ENCODE peak calls at places on chromosomes 13 and 19, in nine cellular contexts. I is heart left ventricle; K is cardiac fibroblast; T is hepatocyte; A is WERI-Rb-1; D is RWPE1; J is GM13976; S is A549; L is CD4-positive, alpha-beta T cell. M is an unnamed sample.
A peak's percentile ranks its signal among the peaks of the same experiment; 100 is the strongest.

GRCh38 chr19:5425260-5425659 is 30.0 kb upstream of the ZNRF4 start:
- DNase-seq in I (no peak), K (no peak), T (no peak), A (no peak), D (no peak), J (no peak), S (no peak), L (no peak), M (no peak)

GRCh38 chr19:45539460-45539859 is 32.2 kb downstream of the VASP start:
- DNase-seq in I (no peak), K (peak; percentile 29), T (no peak), A (no peak), D (no peak), J (no peak), S (no peak), L (no peak), M (no peak)

GRCh38 chr13:96858133-96858826 is 136.0 kb downstream of the OXGR1 start:
- DNase-seq in I (no peak), K (no peak), T (no peak), A (no peak), D (no peak), J (no peak), S (no peak), L (no peak), M (no peak)

GRCh38 chr19:44684892-44685847 is 13.8 kb upstream of the CEACAM16 start:
- DNase-seq in I (no peak), K (peak; percentile 90), T (peak; percentile 72), A (peak; percentile 78), D (peak; percentile 47), J (no peak), S (peak; percentile 99), L (no peak), M (no peak)

GRCh38 chr13:76009491-76009890 is 373.4 kb downstream of the LMO7 start:
- DNase-seq in I (no peak), K (peak; percentile 48), T (no peak), A (no peak), D (no peak), J (no peak), S (peak; percentile 75), L (no peak), M (no peak)

GRCh38 chr13:68319384-68319783 is 1089.2 kb upstream of the PCDH9 start:
- DNase-seq in I (no peak), K (no peak), T (no peak), A (no peak), D (no peak), J (no peak), S (no peak), L (no peak), M (no peak)

GRCh38 chr13:63948045-63948444 is 2532.4 kb upstream of the PCDH20 start:
- DNase-seq in I (no peak), K (peak; percentile 29), T (no peak), A (no peak), D (no peak), J (no peak), S (peak; percentile 4), L (no peak), M (no peak)

GRCh38 chr19:57351867-57352266 is 796 bp downstream of the ZNF304 start:
- DNase-seq in I (no peak), K (peak; percentile 26), T (peak; percentile 13), A (no peak), D (no peak), J (peak; percentile 23), S (no peak), L (no peak), M (no peak)

GRCh38 chr13:66657165-66657895 is 572.8 kb downstream of the PCDH9 start:
- DNase-seq in I (peak; percentile 58), K (peak; percentile 100), T (peak; percentile 50), A (no peak), D (peak; percentile 73), J (no peak), S (peak; percentile 98), L (no peak), M (no peak)

GRCh38 chr13:84847107-84847506 is 952.1 kb downstream of the SLITRK6 start:
- DNase-seq in I (no peak), K (no peak), T (no peak), A (no peak), D (no peak), J (no peak), S (no peak), L (no peak), M (no peak)

GRCh38 chr19:31180907-31181306 is 168.3 kb downstream of the TSHZ3 start:
- DNase-seq in I (no peak), K (no peak), T (no peak), A (no peak), D (no peak), J (no peak), S (no peak), L (no peak), M (no peak)

GRCh38 chr13:30872685-30873443 is 33.2 kb upstream of the MEDAG start:
- DNase-seq in I (peak; percentile 49), K (peak; percentile 83), T (peak; percentile 81), A (no peak), D (no peak), J (no peak), S (no peak), L (no peak), M (no peak)

GRCh38 chr19:6087074-6087506 is 23.2 kb downstream of the RFX2 start:
- DNase-seq in I (peak; percentile 41), K (no peak), T (peak; percentile 61), A (peak; percentile 62), D (no peak), J (peak; percentile 68), S (no peak), L (no peak), M (no peak)

GRCh38 chr19:42024622-42025111 is 30.6 kb upstream of the ATP1A3 start:
- DNase-seq in I (peak; percentile 85), K (peak; percentile 8), T (peak; percentile 54), A (no peak), D (no peak), J (no peak), S (no peak), L (no peak), M (no peak)

GRCh38 chr19:58252102-58252685 is 23.5 kb downstream of the ZNF544 start:
- DNase-seq in I (no peak), K (peak; percentile 18), T (no peak), A (no peak), D (no peak), J (no peak), S (peak; percentile 67), L (no peak), M (no peak)

GRCh38 chr13:97385146-97385545 is 48.8 kb upstream of the RAP2A start:
- DNase-seq in I (no peak), K (no peak), T (no peak), A (no peak), D (no peak), J (no peak), S (no peak), L (no peak), M (no peak)

GRCh38 chr13:79060216-79060615 is 345.8 kb downstream of the RBM26 start:
- DNase-seq in I (no peak), K (no peak), T (no peak), A (no peak), D (no peak), J (no peak), S (no peak), L (no peak), M (no peak)

GRCh38 chr13:99043700-99044300 is 65.9 kb upstream of the DOCK9 start:
- DNase-seq in I (no peak), K (no peak), T (no peak), A (no peak), D (no peak), J (no peak), S (no peak), L (no peak), M (no peak)
- TF ChIP-seq CTCF in I (no peak), K (no peak), T (no peak), A (no peak), D (no peak), J (no peak), S (no peak), L (no peak), M (no peak)

GRCh38 chr19:16325161-16325527 is 518 bp downstream of the KLF2 start:
- DNase-seq in I (peak; percentile 70), K (no peak), T (peak; percentile 66), A (peak; percentile 55), D (no peak), J (peak; percentile 54), S (peak; percentile 41), L (no peak), M (peak; percentile 62)
- TF ChIP-seq CTCF in I (no peak), K (no peak), T (no peak), A (peak; percentile 8), D (peak; percentile 39), J (no peak), S (no peak), L (no peak), M (no peak)

DNA sequence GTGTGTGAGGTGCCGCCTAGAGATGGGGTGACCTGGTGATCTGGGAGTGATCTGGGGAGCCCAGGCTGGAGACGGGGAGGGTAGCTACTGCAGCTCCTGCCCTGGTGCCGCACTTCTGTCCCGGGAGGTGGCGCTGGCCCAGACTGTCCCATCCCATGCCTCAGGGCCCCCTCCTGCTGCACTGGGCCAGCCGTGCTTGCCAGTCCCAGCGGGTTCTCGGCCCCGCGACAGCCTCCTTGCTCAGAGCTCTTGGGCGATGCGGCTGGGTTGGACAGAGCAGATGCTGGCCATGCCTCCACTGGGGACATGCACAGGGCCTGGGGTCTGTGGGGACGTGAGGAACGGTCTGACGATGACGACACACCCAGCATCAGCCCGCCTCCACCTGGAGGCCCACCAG is 2.5 kb downstream of the RAX2 start:
- DNase-seq in I (no peak), K (no peak), T (no peak), A (peak; percentile 82), D (no peak), J (no peak), S (no peak), L (no peak), M (no peak)
- TF ChIP-seq CTCF in I (no peak), K (no peak), T (no peak), A (peak; percentile 82), D (no peak), J (no peak), S (no peak), L (no peak), M (no peak)

GRCh38 chr19:15297416-15298224 is 34.7 kb downstream of the BRD4 start:
- DNase-seq in I (no peak), K (peak; percentile 67), T (peak; percentile 78), A (no peak), D (peak; percentile 79), J (no peak), S (peak; percentile 85), L (no peak), M (no peak)
- TF ChIP-seq CTCF in I (no peak), K (peak; percentile 21), T (peak; percentile 39), A (no peak), D (no peak), J (no peak), S (peak; percentile 12), L (no peak), M (no peak)

GRCh38 chr13:29845440-29846056 is 4.9 kb downstream of the UBL3 start:
- DNase-seq in I (no peak), K (peak; percentile 57), T (no peak), A (no peak), D (no peak), J (no peak), S (peak; percentile 21), L (no peak), M (no peak)
- TF ChIP-seq CTCF in I (peak; percentile 23), K (peak; percentile 14), T (peak; percentile 52), A (no peak), D (peak; percentile 57), J (no peak), S (peak; percentile 39), L (peak; percentile 55), M (no peak)